ENCODE peak calls at places on chromosomes 3 and 15, in four cellular contexts. One of them, this sample, is unnamed.

GRCh38 chr15:40847225-40847961 is 3.5 kb downstream of the SPINT1 start:
- DNase-seq in cardiac muscle cell: peak
- DNase-seq in lower lobe of right lung: peak
- DNase-seq in CD8-positive, alpha-beta T cell: no peak
- DNase-seq in this sample: peak

GRCh38 chr3:64815195-64815627 is 127.4 kb upstream of the ADAMTS9 start:
- DNase-seq in cardiac muscle cell: peak
- DNase-seq in lower lobe of right lung: no peak
- DNase-seq in CD8-positive, alpha-beta T cell: no peak
- DNase-seq in this sample: peak

GRCh38 chr3:113521981-113522380 is 7.0 kb upstream of the SPICE1 start:
- DNase-seq in lower lobe of right lung: no peak
- DNase-seq in cardiac muscle cell: no peak
- DNase-seq in CD8-positive, alpha-beta T cell: no peak
- DNase-seq in this sample: no peak

GRCh38 chr3:34683851-34684250 is 885.4 kb downstream of the PDCD6IP start:
- DNase-seq in lower lobe of right lung: peak
- DNase-seq in cardiac muscle cell: peak
- DNase-seq in CD8-positive, alpha-beta T cell: peak
- DNase-seq in this sample: peak

GRCh38 chr3:39408493-39409372 is 2.2 kb downstream of the RPSA start:
- DNase-seq in lower lobe of right lung: no peak
- DNase-seq in CD8-positive, alpha-beta T cell: peak
- DNase-seq in cardiac muscle cell: no peak
- DNase-seq in this sample: no peak

GRCh38 chr3:24119321-24119751 is 174.2 kb downstream of the NR1D2 start:
- DNase-seq in CD8-positive, alpha-beta T cell: no peak
- DNase-seq in lower lobe of right lung: no peak
- DNase-seq in cardiac muscle cell: peak
- DNase-seq in this sample: peak

GRCh38 chr3:10286596-10287295 is 6.0 kb downstream of the GHRL start:
- DNase-seq in cardiac muscle cell: peak
- DNase-seq in CD8-positive, alpha-beta T cell: no peak
- DNase-seq in lower lobe of right lung: no peak
- DNase-seq in this sample: peak

GRCh38 chr3:146747051-146747450 is 141.9 kb upstream of the PLSCR5 start:
- DNase-seq in lower lobe of right lung: no peak
- DNase-seq in cardiac muscle cell: no peak
- DNase-seq in CD8-positive, alpha-beta T cell: no peak
- DNase-seq in this sample: no peak

GRCh38 chr3:52537726-52538421 is 1.5 kb downstream of the UQCC5 start:
- DNase-seq in CD8-positive, alpha-beta T cell: no peak
- DNase-seq in lower lobe of right lung: no peak
- DNase-seq in cardiac muscle cell: no peak
- DNase-seq in this sample: no peak

GRCh38 chr3:129913618-129914017 is 20.1 kb upstream of the TMCC1 start:
- DNase-seq in CD8-positive, alpha-beta T cell: no peak
- DNase-seq in lower lobe of right lung: no peak
- DNase-seq in cardiac muscle cell: no peak
- DNase-seq in this sample: no peak

GRCh38 chr3:165855581-165855980 is 18.4 kb upstream of the BCHE start:
- DNase-seq in cardiac muscle cell: peak
- DNase-seq in lower lobe of right lung: no peak
- DNase-seq in CD8-positive, alpha-beta T cell: no peak
- DNase-seq in this sample: peak

GRCh38 chr3:36905545-36905944 is 39.3 kb downstream of the TRANK1 start:
- DNase-seq in lower lobe of right lung: no peak
- DNase-seq in CD8-positive, alpha-beta T cell: no peak
- DNase-seq in cardiac muscle cell: no peak
- DNase-seq in this sample: no peak

GRCh38 chr3:53803816-53804545 is 42.2 kb downstream of the CHDH start:
- DNase-seq in CD8-positive, alpha-beta T cell: no peak
- DNase-seq in cardiac muscle cell: no peak
- DNase-seq in lower lobe of right lung: no peak
- DNase-seq in this sample: no peak

GRCh38 chr15:32886441-32886840 is 168.6 kb downstream of the GREM1 start:
- DNase-seq in cardiac muscle cell: no peak
- DNase-seq in CD8-positive, alpha-beta T cell: no peak
- DNase-seq in lower lobe of right lung: no peak
- DNase-seq in this sample: no peak

GRCh38 chr3:144770291-144770690 is 798.7 kb downstream of the DIPK2A start:
- DNase-seq in lower lobe of right lung: no peak
- DNase-seq in cardiac muscle cell: no peak
- DNase-seq in CD8-positive, alpha-beta T cell: no peak
- DNase-seq in this sample: no peak

GRCh38 chr3:44861412-44862220 is at the start of gene TMEM42:
- DNase-seq in cardiac muscle cell: peak
- DNase-seq in lower lobe of right lung: peak
- DNase-seq in CD8-positive, alpha-beta T cell: peak
- DNase-seq in this sample: peak

GRCh38 chr15:76235186-76235826 is 76.0 kb downstream of the ETFA start:
- DNase-seq in lower lobe of right lung: no peak
- DNase-seq in cardiac muscle cell: peak
- DNase-seq in CD8-positive, alpha-beta T cell: no peak
- DNase-seq in this sample: peak

GRCh38 chr3:33364060-33364459 is 76.1 kb downstream of the UBP1 start:
- DNase-seq in lower lobe of right lung: no peak
- DNase-seq in cardiac muscle cell: no peak
- DNase-seq in CD8-positive, alpha-beta T cell: no peak
- DNase-seq in this sample: no peak

GRCh38 chr15:62391565-62392262 is 226.6 kb upstream of the C2CD4B start:
- DNase-seq in lower lobe of right lung: peak
- DNase-seq in CD8-positive, alpha-beta T cell: peak
- DNase-seq in cardiac muscle cell: peak
- DNase-seq in this sample: peak

GRCh38 chr3:127534161-127534451 is 56.4 kb downstream of the TPRA1 start:
- DNase-seq in cardiac muscle cell: no peak
- DNase-seq in lower lobe of right lung: no peak
- DNase-seq in CD8-positive, alpha-beta T cell: no peak
- DNase-seq in this sample: no peak

GRCh38 chr3:171354706-171355582 is 105.3 kb downstream of the TNIK start:
- DNase-seq in CD8-positive, alpha-beta T cell: no peak
- DNase-seq in cardiac muscle cell: no peak
- DNase-seq in lower lobe of right lung: no peak
- DNase-seq in this sample: peak
- H3K27ac ChIP-seq in CD8-positive, alpha-beta T cell: no peak
- H3K27ac ChIP-seq in cardiac muscle cell: no peak
- H3K27ac ChIP-seq in lower lobe of right lung: peak
- H3K27ac ChIP-seq in this sample: peak

GRCh38 chr15:100923902-100924301 is 4.7 kb downstream of the LRRK1 start:
- DNase-seq in cardiac muscle cell: no peak
- DNase-seq in CD8-positive, alpha-beta T cell: no peak
- DNase-seq in lower lobe of right lung: no peak
- DNase-seq in this sample: no peak

GRCh38 chr15:100925480-100925879 is 6.3 kb downstream of the LRRK1 start:
- DNase-seq in CD8-positive, alpha-beta T cell: no peak
- DNase-seq in lower lobe of right lung: no peak
- DNase-seq in cardiac muscle cell: no peak
- DNase-seq in this sample: no peak

GRCh38 chr15:100924436-100924835 is 5.3 kb downstream of the LRRK1 start:
- DNase-seq in cardiac muscle cell: no peak
- DNase-seq in lower lobe of right lung: no peak
- DNase-seq in CD8-positive, alpha-beta T cell: no peak
- DNase-seq in this sample: no peak

GRCh38 chr15:100926971-100927756 is 8.0 kb downstream of the LRRK1 start:
- DNase-seq in cardiac muscle cell: no peak
- DNase-seq in CD8-positive, alpha-beta T cell: no peak
- DNase-seq in lower lobe of right lung: no peak
- DNase-seq in this sample: no peak

DNA sequence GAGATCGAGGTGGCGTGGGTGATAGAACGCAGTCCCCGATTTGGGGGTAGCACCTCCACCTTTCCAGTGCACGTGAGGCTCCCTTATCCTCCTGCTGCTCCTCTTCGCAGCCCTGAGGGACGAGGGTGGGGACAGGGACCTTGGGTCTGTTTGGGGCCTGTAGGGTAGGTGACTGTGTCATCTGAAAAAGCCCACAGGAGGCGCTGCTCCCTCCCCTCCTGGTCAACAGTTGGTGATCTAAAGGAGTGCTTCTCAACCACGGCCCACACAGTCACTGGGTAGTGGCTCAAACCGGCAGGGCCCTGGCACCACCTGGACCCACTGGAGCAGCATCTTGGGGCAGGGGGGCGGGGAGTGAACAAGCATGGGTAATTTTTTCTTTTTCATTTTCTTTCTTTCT is 7.1 kb downstream of the LRRK1 start:
- DNase-seq in CD8-positive, alpha-beta T cell: no peak
- DNase-seq in lower lobe of right lung: no peak
- DNase-seq in cardiac muscle cell: no peak
- DNase-seq in this sample: no peak
- TF ChIP-seq CTCF in CD8-positive, alpha-beta T cell: no peak
- TF ChIP-seq CTCF in lower lobe of right lung: no peak
- TF ChIP-seq CTCF in cardiac muscle cell: peak
- TF ChIP-seq CTCF in this sample: peak

GRCh38 chr15:23529891-23530290 is 35.6 kb upstream of the MKRN3 start:
- DNase-seq in lower lobe of right lung: no peak
- DNase-seq in CD8-positive, alpha-beta T cell: no peak
- DNase-seq in cardiac muscle cell: no peak
- DNase-seq in this sample: no peak

GRCh38 chr15:23536659-23537058 is 28.8 kb upstream of the MKRN3 start:
- DNase-seq in cardiac muscle cell: no peak
- DNase-seq in lower lobe of right lung: no peak
- DNase-seq in CD8-positive, alpha-beta T cell: no peak
- DNase-seq in this sample: no peak

GRCh38 chr15:23532019-23532418 is 33.5 kb upstream of the MKRN3 start:
- DNase-seq in cardiac muscle cell: peak
- DNase-seq in CD8-positive, alpha-beta T cell: no peak
- DNase-seq in lower lobe of right lung: no peak
- DNase-seq in this sample: no peak
- H3K4me3 ChIP-seq in cardiac muscle cell: no peak
- H3K4me3 ChIP-seq in CD8-positive, alpha-beta T cell: no peak
- H3K4me3 ChIP-seq in lower lobe of right lung: no peak
- H3K4me3 ChIP-seq in this sample: no peak

GRCh38 chr15:36926422-36926815 is 173.9 kb downstream of the MEIS2 start:
- DNase-seq in lower lobe of right lung: no peak
- DNase-seq in cardiac muscle cell: no peak
- DNase-seq in CD8-positive, alpha-beta T cell: no peak
- DNase-seq in this sample: no peak
- H3K27ac ChIP-seq in lower lobe of right lung: no peak
- H3K27ac ChIP-seq in cardiac muscle cell: peak
- H3K27ac ChIP-seq in CD8-positive, alpha-beta T cell: no peak
- H3K27ac ChIP-seq in this sample: no peak

GRCh38 chr15:69341356-69341755 is 42.6 kb downstream of the PAQR5 start:
- DNase-seq in lower lobe of right lung: no peak
- DNase-seq in CD8-positive, alpha-beta T cell: no peak
- DNase-seq in cardiac muscle cell: no peak
- DNase-seq in this sample: peak

GRCh38 chr15:69343133-69343532 is 44.4 kb downstream of the PAQR5 start:
- DNase-seq in cardiac muscle cell: no peak
- DNase-seq in CD8-positive, alpha-beta T cell: no peak
- DNase-seq in lower lobe of right lung: no peak
- DNase-seq in this sample: no peak

GRCh38 chr15:69342460-69343076 is 43.9 kb downstream of the PAQR5 start:
- DNase-seq in cardiac muscle cell: no peak
- DNase-seq in CD8-positive, alpha-beta T cell: no peak
- DNase-seq in lower lobe of right lung: no peak
- DNase-seq in this sample: no peak

GRCh38 chr15:69346112-69346511 is 47.4 kb downstream of the PAQR5 start:
- DNase-seq in CD8-positive, alpha-beta T cell: no peak
- DNase-seq in cardiac muscle cell: peak
- DNase-seq in lower lobe of right lung: no peak
- DNase-seq in this sample: no peak

GRCh38 chr15:69344238-69344637 is 45.5 kb downstream of the PAQR5 start:
- DNase-seq in cardiac muscle cell: no peak
- DNase-seq in lower lobe of right lung: no peak
- DNase-seq in CD8-positive, alpha-beta T cell: no peak
- DNase-seq in this sample: no peak
- TF ChIP-seq CTCF in cardiac muscle cell: no peak
- TF ChIP-seq CTCF in lower lobe of right lung: no peak
- TF ChIP-seq CTCF in CD8-positive, alpha-beta T cell: no peak
- TF ChIP-seq CTCF in this sample: no peak

GRCh38 chr3:184583345-184584000 is 21.9 kb downstream of the EPHB3 start:
- DNase-seq in lower lobe of right lung: no peak
- DNase-seq in cardiac muscle cell: no peak
- DNase-seq in CD8-positive, alpha-beta T cell: no peak
- DNase-seq in this sample: no peak

GRCh38 chr3:184584001-184584891 is 22.7 kb downstream of the EPHB3 start:
- DNase-seq in lower lobe of right lung: no peak
- DNase-seq in cardiac muscle cell: no peak
- DNase-seq in CD8-positive, alpha-beta T cell: no peak
- DNase-seq in this sample: no peak

GRCh38 chr3:184581331-184582210 is 20.0 kb downstream of the EPHB3 start:
- DNase-seq in lower lobe of right lung: no peak
- DNase-seq in cardiac muscle cell: no peak
- DNase-seq in CD8-positive, alpha-beta T cell: no peak
- DNase-seq in this sample: no peak

GRCh38 chr3:184582998-184583344 is 21.4 kb downstream of the EPHB3 start:
- DNase-seq in cardiac muscle cell: no peak
- DNase-seq in CD8-positive, alpha-beta T cell: no peak
- DNase-seq in lower lobe of right lung: no peak
- DNase-seq in this sample: no peak

GRCh38 chr3:184582583-184582982 is 21.0 kb downstream of the EPHB3 start:
- DNase-seq in lower lobe of right lung: no peak
- DNase-seq in CD8-positive, alpha-beta T cell: no peak
- DNase-seq in cardiac muscle cell: peak
- DNase-seq in this sample: no peak
- H3K4me3 ChIP-seq in lower lobe of right lung: peak
- H3K4me3 ChIP-seq in CD8-positive, alpha-beta T cell: no peak
- H3K4me3 ChIP-seq in cardiac muscle cell: peak
- H3K4me3 ChIP-seq in this sample: no peak

DNA sequence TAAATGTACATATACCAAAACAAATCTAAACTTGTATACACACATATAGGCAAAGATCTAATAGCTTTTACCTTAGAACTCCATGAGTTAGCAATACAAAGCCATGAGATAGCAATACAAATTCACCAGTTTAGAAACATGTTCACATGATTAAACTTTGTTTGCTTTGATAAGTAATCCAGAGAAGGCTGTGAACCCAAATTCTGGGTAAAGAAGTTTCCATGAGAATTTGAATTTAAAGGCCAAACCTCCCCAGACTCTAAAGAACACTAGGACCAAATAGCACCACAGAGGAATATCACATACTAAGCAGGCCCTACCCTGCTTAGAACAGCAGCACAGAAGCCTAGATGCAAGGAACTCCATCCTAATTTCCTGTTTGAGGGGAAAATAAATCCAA is 83.7 kb upstream of the TP63 start:
- DNase-seq in lower lobe of right lung: no peak
- DNase-seq in CD8-positive, alpha-beta T cell: no peak
- DNase-seq in cardiac muscle cell: no peak
- DNase-seq in this sample: no peak
- H3K27ac ChIP-seq in lower lobe of right lung: no peak
- H3K27ac ChIP-seq in CD8-positive, alpha-beta T cell: no peak
- H3K27ac ChIP-seq in cardiac muscle cell: no peak
- H3K27ac ChIP-seq in this sample: no peak

GRCh38 chr15:29126821-29127461 is 142.7 kb downstream of the NSMCE3 start:
- DNase-seq in CD8-positive, alpha-beta T cell: no peak
- DNase-seq in lower lobe of right lung: peak
- DNase-seq in cardiac muscle cell: no peak
- DNase-seq in this sample: no peak
- TF ChIP-seq CTCF in CD8-positive, alpha-beta T cell: no peak
- TF ChIP-seq CTCF in lower lobe of right lung: no peak
- TF ChIP-seq CTCF in cardiac muscle cell: peak
- TF ChIP-seq CTCF in this sample: no peak

This sample was measured in mammary epithelial cell.